ENCODE peak calls at places on chromosomes 11 and 22, in nine cellular contexts. O, K, H, M, A, L, I, B and W are unnamed samples.

GRCh38 chr22:21044931-21045584 is 688 bp upstream of the LRRC74B start:
- DNase-seq in O (peak; percentile 79), K (peak; percentile 66), H (no peak), M (no peak), A (no peak), L (no peak), I (no peak), B (no peak), W (no peak)

GRCh38 chr11:68775951-68776388 is 24.6 kb upstream of the TESMIN start:
- DNase-seq in O (no peak), K (no peak), H (no peak), M (no peak), A (no peak), L (no peak), I (no peak), B (no peak), W (no peak)

GRCh38 chr11:35232961-35233360 is 94.0 kb downstream of the CD44 start:
- DNase-seq in O (no peak), K (no peak), H (no peak), M (no peak), A (no peak), L (no peak), I (no peak), B (no peak), W (no peak)

GRCh38 chr11:8192016-8192895 is 23.4 kb upstream of the RIC3 start:
- DNase-seq in O (peak; percentile 81), K (peak; percentile 68), H (peak; percentile 60), M (peak; percentile 44), A (peak; percentile 74), L (no peak), I (peak; percentile 45), B (no peak), W (peak; percentile 66)

GRCh38 chr11:1830119-1830499 is 4.7 kb upstream of the SYT8 start:
- DNase-seq in O (no peak), K (no peak), H (no peak), M (no peak), A (no peak), L (no peak), I (no peak), B (no peak), W (no peak)

GRCh38 chr11:25876456-25876965 is 455.4 kb upstream of the ANO3 start:
- DNase-seq in O (no peak), K (no peak), H (no peak), M (no peak), A (no peak), L (no peak), I (no peak), B (no peak), W (no peak)

GRCh38 chr11:35531246-35531645 is 5.8 kb upstream of the PAMR1 start:
- DNase-seq in O (no peak), K (no peak), H (no peak), M (no peak), A (no peak), L (no peak), I (no peak), B (no peak), W (no peak)

GRCh38 chr22:45302047-45302446 is 7.7 kb upstream of the FAM118A start:
- DNase-seq in O (no peak), K (no peak), H (peak; percentile 16), M (no peak), A (no peak), L (no peak), I (peak; percentile 81), B (no peak), W (no peak)

GRCh38 chr11:68411501-68411991 is 49.0 kb upstream of the PPP6R3 start:
- DNase-seq in O (no peak), K (no peak), H (no peak), M (no peak), A (peak; percentile 88), L (no peak), I (no peak), B (no peak), W (no peak)

GRCh38 chr11:65391007-65391406 is 4.6 kb downstream of the FRMD8 start:
- DNase-seq in O (no peak), K (no peak), H (peak; percentile 32), M (no peak), A (no peak), L (no peak), I (no peak), B (peak; percentile 69), W (no peak)

GRCh38 chr22:46067159-46068111 is 82.9 kb upstream of the PPARA start:
- DNase-seq in O (peak; percentile 48), K (no peak), H (peak; percentile 62), M (peak; percentile 17), A (peak; percentile 21), L (no peak), I (no peak), B (peak; percentile 69), W (no peak)

GRCh38 chr11:35144103-35144741 is 5.3 kb downstream of the CD44 start:
- DNase-seq in O (peak; percentile 89), K (no peak), H (no peak), M (no peak), A (peak; percentile 32), L (peak; percentile 69), I (no peak), B (no peak), W (no peak)

GRCh38 chr11:7524831-7525230 is 11.0 kb downstream of the PPFIBP2 start:
- DNase-seq in O (no peak), K (no peak), H (no peak), M (peak; percentile 88), A (no peak), L (no peak), I (no peak), B (no peak), W (no peak)

GRCh38 chr22:32562396-32562795 is 87.8 kb downstream of the FBXO7 start:
- DNase-seq in O (no peak), K (no peak), H (no peak), M (no peak), A (no peak), L (no peak), I (no peak), B (peak; percentile 62), W (no peak)

GRCh38 chr11:131198161-131198560 is 172.3 kb upstream of the NTM start:
- DNase-seq in O (no peak), K (no peak), H (no peak), M (no peak), A (no peak), L (no peak), I (no peak), B (no peak), W (no peak)

GRCh38 chr11:131192628-131193027 is 177.8 kb upstream of the NTM start:
- DNase-seq in O (no peak), K (no peak), H (no peak), M (no peak), A (no peak), L (no peak), I (no peak), B (no peak), W (no peak)

GRCh38 chr11:131193101-131193501 is 177.3 kb upstream of the NTM start:
- DNase-seq in O (no peak), K (no peak), H (no peak), M (no peak), A (no peak), L (no peak), I (no peak), B (no peak), W (no peak)

GRCh38 chr11:131198646-131199285 is 171.6 kb upstream of the NTM start:
- DNase-seq in O (no peak), K (no peak), H (no peak), M (no peak), A (no peak), L (no peak), I (no peak), B (no peak), W (no peak)

GRCh38 chr11:131195801-131196517 is 174.5 kb upstream of the NTM start:
- DNase-seq in O (no peak), K (no peak), H (no peak), M (peak; percentile 41), A (peak; percentile 71), L (no peak), I (no peak), B (peak; percentile 87), W (no peak)
- TF ChIP-seq POLR2AphosphoS5 in O (no peak), K (no peak), H (no peak), M (no peak), A (no peak), L (no peak), I (no peak), B (peak; percentile 49), W (no peak)

DNA sequence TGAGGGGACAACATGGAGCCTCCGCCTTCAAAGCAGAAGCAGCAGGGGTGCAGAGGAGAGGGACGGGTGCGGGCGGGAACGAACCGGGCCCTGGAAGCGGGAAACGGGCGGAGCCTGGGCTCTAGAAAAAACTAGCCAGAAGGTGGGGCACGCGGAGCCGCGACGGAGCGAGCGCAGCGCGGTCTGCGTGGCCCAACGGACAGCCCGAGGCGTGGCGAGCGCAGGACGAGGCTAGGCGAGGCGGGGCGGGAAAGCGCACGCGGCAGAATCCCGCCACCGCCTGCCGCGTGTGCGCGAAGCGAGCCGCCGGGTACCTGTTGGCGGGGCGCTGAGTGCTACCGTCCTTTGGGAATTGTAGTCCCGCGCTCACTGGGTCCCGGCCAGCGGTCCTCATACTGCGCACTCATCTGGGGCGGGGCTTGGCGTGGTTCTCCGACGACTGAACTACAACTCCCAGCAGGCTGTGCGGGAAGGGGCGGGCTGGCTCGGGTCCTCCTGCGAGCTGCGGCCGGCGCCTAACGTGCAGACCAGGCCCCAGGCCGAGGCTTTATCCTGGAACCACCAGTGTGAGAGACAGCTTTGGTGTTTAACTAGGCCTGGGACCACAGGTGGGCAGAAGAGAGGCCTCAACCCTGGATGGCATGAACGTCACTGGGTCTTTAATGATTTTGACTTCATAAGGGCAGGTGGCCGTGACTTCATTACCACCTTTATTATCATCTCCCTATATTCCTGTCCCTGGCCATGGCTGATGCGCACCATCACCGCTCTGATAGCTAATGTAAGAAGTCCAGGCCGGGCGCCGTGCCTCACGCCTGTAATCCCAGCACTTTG is at the start of gene ATL3:
- DNase-seq in O (peak; percentile 99), K (peak; percentile 99), H (peak; percentile 97), M (peak; percentile 96), A (peak; percentile 99), L (peak; percentile 98), I (no peak), B (peak; percentile 99), W (peak; percentile 95)
- TF ChIP-seq POLR2A in O (peak; percentile 16), K (peak; percentile 66), H (peak; percentile 88), M (peak; percentile 43), A (no peak), L (no peak), I (no peak), B (no peak), W (no peak)

GRCh38 chr11:101583180-101584128 is at the start of gene TRPC6:
- DNase-seq in O (peak; percentile 72), K (no peak), H (no peak), M (peak; percentile 71), A (no peak), L (peak; percentile 58), I (no peak), B (peak; percentile 83), W (no peak)
- TF ChIP-seq POLR2AphosphoS5 in O (peak; percentile 23), K (no peak), H (no peak), M (no peak), A (no peak), L (no peak), I (no peak), B (peak; percentile 43), W (no peak)

DNA sequence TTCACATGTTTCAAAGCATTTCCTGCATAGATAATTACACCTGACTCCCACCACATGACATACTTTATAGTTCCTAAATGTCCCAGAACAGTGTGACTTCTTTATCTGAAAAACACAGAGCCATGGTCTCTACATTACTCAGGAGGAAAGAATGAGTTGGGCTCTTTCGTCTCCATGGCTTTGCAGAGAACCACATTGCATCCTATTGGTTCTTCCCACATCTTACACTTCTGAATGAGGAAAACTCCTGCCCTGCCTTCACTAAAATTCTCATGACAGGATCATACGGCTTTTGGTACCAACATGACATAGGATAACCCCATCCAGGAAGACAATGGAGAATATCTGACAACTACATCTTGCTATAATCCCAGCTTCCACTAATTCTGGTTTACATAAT is 88.5 kb downstream of the ETS1 start:
- DNase-seq in O (no peak), K (no peak), H (no peak), M (no peak), A (no peak), L (no peak), I (no peak), B (no peak), W (no peak)
- TF ChIP-seq POLR2A in O (no peak), K (no peak), H (no peak), M (no peak), A (no peak), L (no peak), I (no peak), B (no peak), W (no peak)